ENCODE peak calls at places on chromosomes 16 and 17, in four cellular contexts. M, G, V and A are unnamed samples.
A peak's percentile ranks its signal among the peaks of the same experiment; 100 is the strongest.

GRCh38 chr16:78210305-78210704 is 110.9 kb downstream of the WWOX start:
- DNase-seq in M (no peak), G (peak; percentile 20), V (no peak), A (no peak)

GRCh38 chr17:33596904-33597303 is 303.8 kb upstream of the ASIC2 start:
- DNase-seq in M (no peak), V (no peak), G (no peak), A (no peak)

GRCh38 chr17:28712037-28712704 is 483 bp upstream of the PROCA1 start:
- DNase-seq in M (peak; percentile 73), G (peak; percentile 95), V (peak; percentile 38), A (no peak)

GRCh38 chr17:66523378-66524174 is 221.2 kb downstream of the PRKCA start:
- DNase-seq in G (no peak), M (no peak), V (no peak), A (no peak)

GRCh38 chr17:72631568-72631967 is 460.9 kb downstream of the SLC39A11 start:
- DNase-seq in G (no peak), V (no peak), M (no peak), A (no peak)

GRCh38 chr17:81392909-81393654 is 2.2 kb upstream of the BAHCC1 start:
- DNase-seq in V (no peak), M (no peak), G (peak; percentile 52), A (no peak)

GRCh38 chr16:23726710-23727109 is 13.7 kb upstream of the ERN2 start:
- DNase-seq in G (no peak), M (no peak), V (no peak), A (no peak)

GRCh38 chr16:86962913-86963312 is 354.3 kb downstream of the C16orf95 start:
- DNase-seq in V (no peak), M (no peak), G (no peak), A (no peak)

GRCh38 chr17:181213-182163 is at the start of gene DOC2B:
- DNase-seq in V (no peak), G (no peak), M (peak; percentile 74), A (no peak)

GRCh38 chr16:81106826-81107503 is 10.8 kb upstream of the GCSH start:
- DNase-seq in G (no peak), M (no peak), V (no peak), A (no peak)

GRCh38 chr16:83470406-83470805 is 337.4 kb upstream of the HSBP1 start:
- DNase-seq in V (no peak), M (no peak), G (peak; percentile 26), A (no peak)

GRCh38 chr17:15955793-15956541 is 11.0 kb downstream of the ADORA2B start:
- DNase-seq in G (peak; percentile 72), M (no peak), V (no peak), A (no peak)
- TF ChIP-seq CTCF in G (no peak), M (no peak), V (no peak), A (no peak)

GRCh38 chr17:58533616-58534188 is 19.3 kb upstream of the MTMR4 start:
- DNase-seq in G (no peak), V (no peak), M (no peak), A (no peak)
- TF ChIP-seq CTCF in G (no peak), V (no peak), M (no peak), A (no peak)

DNA sequence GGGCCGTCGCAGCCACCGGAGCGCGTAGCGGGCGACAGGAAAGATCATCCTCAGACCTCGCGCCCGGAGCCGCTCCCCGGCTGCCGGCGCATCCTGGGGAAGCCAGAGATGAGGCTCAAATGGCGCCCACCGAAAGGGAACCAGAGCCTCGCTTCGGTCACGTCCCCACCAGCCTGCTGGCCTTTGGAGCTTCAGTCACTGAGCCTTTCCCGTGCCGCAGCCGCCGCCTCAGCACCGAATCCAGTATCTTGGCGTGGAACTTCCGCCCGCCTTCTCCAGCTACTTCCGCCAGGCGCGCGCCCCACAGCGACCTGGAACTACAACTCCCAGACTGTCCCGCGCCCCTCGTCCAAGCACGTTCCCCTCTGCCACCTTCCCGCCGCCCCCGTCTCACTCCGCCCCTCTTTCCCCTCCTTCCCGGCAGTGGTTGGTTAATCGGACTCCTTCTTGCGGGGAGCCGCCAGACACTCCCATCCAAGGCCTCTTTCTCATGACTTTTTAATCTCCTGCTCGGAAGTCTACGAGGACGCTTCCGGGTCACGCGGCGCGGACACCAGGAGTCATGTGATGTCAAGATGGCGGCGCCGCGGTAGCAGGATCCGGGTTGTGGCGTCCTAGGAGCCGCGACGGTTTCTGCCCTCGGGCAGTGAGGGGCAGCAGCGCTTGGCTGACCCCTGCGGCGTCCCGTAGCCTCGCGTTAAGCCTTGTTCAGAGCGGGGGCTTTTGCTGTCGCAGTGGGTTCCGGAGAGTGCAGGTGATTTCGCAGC is at the start of the genes SMCR8 and TOP3A:
- DNase-seq in M (peak; percentile 97), V (peak; percentile 99), G (peak; percentile 100), A (peak; percentile 99)
- TF ChIP-seq CTCF in M (no peak), V (peak; percentile 7), G (no peak), A (no peak)

DNA sequence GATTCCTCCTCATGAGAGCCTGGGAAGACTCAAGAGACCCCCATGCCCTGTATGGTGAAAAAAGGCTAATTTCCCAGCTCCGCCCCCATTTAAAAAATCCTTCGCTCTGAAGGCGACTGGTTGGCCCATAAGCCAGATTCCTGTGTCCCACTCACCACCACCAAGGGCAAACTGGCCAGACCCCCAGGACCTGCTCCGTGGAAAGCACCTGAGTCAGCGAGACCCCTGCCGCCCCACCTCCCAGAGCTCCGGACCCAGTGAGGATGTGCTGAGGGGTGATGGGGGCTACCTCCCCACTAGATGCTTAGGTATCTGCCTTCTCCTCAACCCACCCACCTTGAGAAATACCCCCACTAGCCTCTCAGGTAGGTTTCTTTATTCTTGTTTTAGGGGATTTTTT is 42.2 kb downstream of the RBFOX3 start:
- DNase-seq in V (no peak), G (no peak), M (no peak), A (no peak)
- TF ChIP-seq CTCF in V (no peak), G (no peak), M (no peak), A (no peak)

GRCh38 chr17:47725446-47726109 is 7.5 kb upstream of the TBX21 start:
- DNase-seq in M (peak; percentile 3), G (no peak), V (no peak), A (no peak)
- TF ChIP-seq CTCF in M (no peak), G (peak; percentile 22), V (no peak), A (no peak)

DNA sequence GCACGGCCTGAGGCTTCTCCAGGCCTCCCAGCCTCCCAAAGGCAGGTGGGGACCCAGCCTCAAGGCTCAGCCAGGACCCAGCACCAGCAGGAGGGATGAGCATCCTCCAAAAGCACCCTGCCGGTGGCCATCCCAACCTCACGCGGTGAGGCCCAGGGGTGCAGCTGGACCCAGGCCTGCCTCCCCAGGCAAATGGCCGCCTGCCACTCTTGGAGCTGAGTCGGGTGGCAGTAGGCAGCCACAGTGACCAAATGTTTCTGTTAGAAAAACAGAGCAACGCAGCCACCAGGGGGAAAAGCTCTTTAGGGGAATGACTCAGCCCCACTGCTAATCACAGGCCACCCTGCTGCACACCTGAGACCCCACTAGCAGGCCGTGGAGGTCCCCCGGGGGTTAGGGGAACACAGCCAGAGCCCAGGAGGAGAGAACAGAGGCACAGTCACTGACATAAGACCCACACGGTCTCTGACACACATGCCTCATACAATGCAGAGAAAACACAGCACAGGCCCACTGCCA is 12.5 kb downstream of the BCAR1 start:
- DNase-seq in M (no peak), G (no peak), V (peak; percentile 67), A (no peak)
- TF ChIP-seq CTCF in M (no peak), G (no peak), V (peak; percentile 54), A (peak; percentile 36)